ENCODE peak calls at places on chromosomes 6 and 20, in six cellular contexts. F is lung, O is left lung, R is A549, N is kidney, X is WERI-Rb-1. Q is an unnamed sample.
A peak's percentile ranks its signal among the peaks of the same experiment; 100 is the strongest.

GRCh38 chr6:41451039-41451438 is 95.1 kb upstream of the FOXP4 start:
- DNase-seq in F (no peak), O (no peak), R (no peak), N (peak; percentile 67), X (peak; percentile 92), Q (no peak)

GRCh38 chr6:170137176-170137891 is 153.5 kb downstream of the DLL1 start:
- DNase-seq in F (no peak), O (peak; percentile 33), R (no peak), N (peak; percentile 92), X (no peak), Q (no peak)

GRCh38 chr6:83702077-83702476 is 6.8 kb downstream of the SNAP91 start:
- DNase-seq in F (no peak), O (no peak), R (no peak), N (no peak), X (no peak), Q (peak; percentile 28)

GRCh38 chr6:137214931-137215330 is 4.3 kb downstream of the IFNGR1 start:
- DNase-seq in F (no peak), O (no peak), R (no peak), N (no peak), X (no peak), Q (no peak)

GRCh38 chr20:34301587-34302311 is 1.4 kb downstream of the AHCY start:
- DNase-seq in F (no peak), O (no peak), R (no peak), N (no peak), X (peak; percentile 73), Q (no peak)

GRCh38 chr6:105112577-105112976 is 67.2 kb downstream of the POPDC3 start:
- DNase-seq in F (no peak), O (no peak), R (no peak), N (no peak), X (no peak), Q (peak; percentile 12)

GRCh38 chr6:91045152-91045551 is 458.3 kb upstream of the MAP3K7 start:
- DNase-seq in F (no peak), O (no peak), R (no peak), N (no peak), X (no peak), Q (no peak)

GRCh38 chr20:49460131-49460530 is 22.3 kb downstream of the KCNB1 start:
- DNase-seq in F (no peak), O (no peak), R (no peak), N (no peak), X (no peak), Q (no peak)

GRCh38 chr6:45791181-45791580 is 224.5 kb downstream of the CLIC5 start:
- DNase-seq in F (no peak), O (no peak), R (no peak), N (no peak), X (no peak), Q (no peak)

GRCh38 chr6:3581469-3581868 is 124.6 kb upstream of the SLC22A23 start:
- DNase-seq in F (no peak), O (no peak), R (no peak), N (no peak), X (no peak), Q (no peak)

GRCh38 chr20:13753436-13754036 is 31.2 kb downstream of the ESF1 start:
- DNase-seq in F (no peak), O (no peak), R (no peak), N (no peak), X (no peak), Q (no peak)

GRCh38 chr20:13758884-13759283 is 25.8 kb downstream of the ESF1 start:
- DNase-seq in F (no peak), O (no peak), R (no peak), N (no peak), X (no peak), Q (no peak)

GRCh38 chr20:13756551-13756950 is 28.2 kb downstream of the ESF1 start:
- DNase-seq in F (no peak), O (no peak), R (no peak), N (no peak), X (no peak), Q (no peak)

GRCh38 chr20:13749811-13750210 is 34.9 kb downstream of the ESF1 start:
- DNase-seq in F (no peak), O (no peak), R (no peak), N (no peak), X (no peak), Q (no peak)

DNA sequence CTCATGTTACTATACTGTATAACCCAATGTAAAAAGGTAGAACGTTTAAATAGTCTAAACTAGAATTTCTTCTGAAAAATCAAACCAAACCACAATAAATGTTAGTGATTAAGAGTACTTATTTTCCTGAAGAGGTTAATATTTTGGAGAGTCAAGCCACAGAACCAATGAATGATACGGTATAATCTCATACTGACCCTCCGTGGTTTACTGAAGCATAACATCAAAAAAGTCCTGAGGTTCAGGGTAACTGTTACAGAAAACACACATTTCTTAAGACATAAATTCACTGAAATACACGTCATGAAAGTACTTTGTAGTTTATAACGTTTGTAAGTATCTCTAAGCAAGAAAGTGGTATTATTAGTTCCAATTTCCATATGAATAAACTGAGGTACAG is 28.9 kb downstream of the ESF1 start:
- DNase-seq in F (no peak), O (no peak), R (no peak), N (no peak), X (no peak), Q (no peak)
- TF ChIP-seq CTCF in F (no peak), O (no peak), R (no peak), N (no peak), X (no peak), Q (no peak)

GRCh38 chr6:149220882-149221773 is 96.4 kb upstream of the TAB2 start:
- DNase-seq in F (no peak), O (no peak), R (no peak), N (no peak), X (no peak), Q (no peak)
- H3K4me3 ChIP-seq in F (no peak overlapping the region), O (no peak overlapping the region), R (no peak overlapping the region), N (no peak overlapping the region), X (no peak overlapping the region), Q (no peak overlapping the region)

GRCh38 chr6:36625161-36625919 is 31.2 kb downstream of the SRSF3 start:
- DNase-seq in F (no peak), O (no peak), R (no peak), N (no peak), X (no peak), Q (no peak)

GRCh38 chr6:36621371-36621855 is 27.3 kb downstream of the SRSF3 start:
- DNase-seq in F (no peak), O (no peak), R (no peak), N (no peak), X (no peak), Q (no peak)

GRCh38 chr6:36624461-36625160 is 30.4 kb downstream of the SRSF3 start:
- DNase-seq in F (no peak), O (no peak), R (no peak), N (no peak), X (no peak), Q (no peak)

GRCh38 chr6:36622901-36623546 is 28.9 kb downstream of the SRSF3 start:
- DNase-seq in F (no peak), O (no peak), R (no peak), N (no peak), X (no peak), Q (no peak)

GRCh38 chr6:36623547-36624459 is 29.6 kb downstream of the SRSF3 start:
- DNase-seq in F (peak; percentile 89), O (peak; percentile 89), R (peak; percentile 74), N (peak; percentile 90), X (peak; percentile 92), Q (peak; percentile 84)
- TF ChIP-seq CTCF in F (peak; percentile 89), O (peak; percentile 78), R (peak; percentile 68), N (peak; percentile 95), X (peak; percentile 98), Q (peak; percentile 87)

DNA sequence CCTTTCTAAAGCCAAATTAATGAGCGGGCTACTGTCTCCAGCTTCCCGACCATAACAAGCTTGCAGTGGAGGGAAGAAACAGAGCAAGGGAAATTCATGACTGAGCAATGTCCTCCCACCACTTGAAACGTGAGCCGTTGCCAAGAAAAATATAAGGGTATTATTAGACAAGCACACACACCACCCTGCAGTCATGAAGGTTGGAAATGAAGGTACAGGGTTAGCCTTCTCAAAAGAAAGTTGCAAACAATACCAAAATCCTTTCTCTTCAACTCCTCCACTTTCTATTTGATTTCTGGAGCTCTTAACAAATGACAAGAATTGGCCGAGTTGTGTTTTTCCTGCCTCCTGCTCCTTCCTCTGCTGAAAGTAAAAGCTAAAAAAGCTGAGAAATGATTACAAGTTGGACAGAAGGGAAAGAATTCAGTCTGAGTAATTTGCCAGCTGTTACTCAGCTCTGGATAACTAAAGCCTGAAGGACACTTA is 151.1 kb upstream of the B3GAT2 start:
- DNase-seq in F (no peak), O (no peak), R (no peak), N (no peak), X (no peak), Q (no peak)
- H3K4me3 ChIP-seq in F (no peak overlapping the region), O (no peak overlapping the region), R (no peak overlapping the region), N (peak overlapping the region; percentile 6), X (no peak overlapping the region), Q (no peak overlapping the region)

Q was measured in GM12865.